ENCODE peak calls at places on chromosomes 6 and 20, in four cellular contexts. R, V, M and C are unnamed samples.

GRCh38 chr20:32763202-32763999 is 1.2 kb downstream of the DNMT3B start:
- DNase-seq in M (no peak), R (no peak), V (no peak), C (no peak)

GRCh38 chr20:18811186-18811585 is 2.4 kb upstream of the SCP2D1 start:
- DNase-seq in M (no peak), V (no peak), R (no peak), C (no peak)

GRCh38 chr20:32560989-32561830 is 23.9 kb downstream of the NOL4L start:
- DNase-seq in M (peak), R (no peak), V (no peak), C (no peak)

GRCh38 chr6:29995346-29995777 is 53.0 kb downstream of the HLA-A start:
- DNase-seq in R (no peak), V (peak), M (no peak), C (no peak)

GRCh38 chr20:9409981-9410380 is 104.4 kb upstream of the LAMP5 start:
- DNase-seq in M (peak), V (peak), R (no peak), C (no peak)

GRCh38 chr6:17385660-17386059 is 7.7 kb upstream of the CAP2 start:
- DNase-seq in R (no peak), M (peak), V (peak), C (no peak)

GRCh38 chr20:61929971-61930666 is 135.6 kb downstream of the TAF4 start:
- DNase-seq in R (no peak), M (no peak), V (no peak), C (no peak)

GRCh38 chr20:38870733-38871559 is 55.3 kb upstream of the FAM83D start:
- DNase-seq in V (peak), M (no peak), R (no peak), C (no peak)

GRCh38 chr20:23199356-23199755 is 113.2 kb upstream of the CD93 start:
- DNase-seq in V (no peak), M (no peak), R (no peak), C (no peak)

GRCh38 chr6:129923520-129923919 is 62.4 kb upstream of the TMEM244 start:
- DNase-seq in V (peak), M (peak), R (no peak), C (no peak)

GRCh38 chr6:98871057-98871456 is 36.7 kb downstream of the POU3F2 start:
- DNase-seq in M (peak), V (no peak), R (no peak), C (no peak)

GRCh38 chr6:55776131-55776530 is 99.3 kb downstream of the BMP5 start:
- DNase-seq in R (no peak), V (no peak), M (no peak), C (no peak)

GRCh38 chr6:132961122-132961521 is 146.8 kb downstream of the RPS12 start:
- DNase-seq in M (peak), V (peak), R (no peak), C (no peak)

GRCh38 chr6:165800337-165800736 is 137.3 kb upstream of the PDE10A start:
- DNase-seq in V (no peak), M (no peak), R (no peak), C (no peak)

GRCh38 chr6:70241991-70242420 is 60.9 kb downstream of the COL9A1 start:
- DNase-seq in R (no peak), V (no peak), M (peak), C (no peak)

GRCh38 chr20:50558483-50558925 is 48.3 kb downstream of the PTPN1 start:
- DNase-seq in M (peak), R (no peak), V (peak), C (no peak)

GRCh38 chr6:70277480-70277879 is 25.4 kb downstream of the COL9A1 start:
- DNase-seq in R (no peak), V (peak), M (peak), C (no peak)

GRCh38 chr6:127118505-127119360 is at the start of gene RSPO3:
- DNase-seq in R (peak), V (peak), M (peak), C (peak)

GRCh38 chr6:136334853-136335252 is 45.2 kb upstream of the BCLAF1 start:
- DNase-seq in V (no peak), R (no peak), M (no peak), C (peak)

GRCh38 chr6:152771061-152771687 is 20.6 kb downstream of the VIP start:
- DNase-seq in V (no peak), R (no peak), M (no peak), C (no peak)

GRCh38 chr6:65943548-65943947 is 236.5 kb upstream of the EYS start:
- DNase-seq in V (no peak), R (no peak), M (no peak), C (no peak)

GRCh38 chr6:10733863-10734262 is 11.0 kb downstream of the TMEM14C start:
- DNase-seq in M (no peak), R (no peak), V (no peak), C (no peak)

GRCh38 chr20:59580208-59580980 is 23.9 kb upstream of the PHACTR3 start:
- DNase-seq in R (no peak), V (no peak), M (no peak), C (no peak)

GRCh38 chr6:135535989-135536414 is 38.5 kb upstream of the AHI1 start:
- DNase-seq in V (peak), M (peak), R (peak), C (no peak)

GRCh38 chr20:17803765-17804164 is 104.0 kb downstream of the BANF2 start:
- DNase-seq in R (no peak), V (no peak), M (no peak), C (no peak)

GRCh38 chr6:131773284-131773950 is 34.4 kb upstream of the ENPP1 start:
- DNase-seq in R (no peak), V (no peak), M (no peak), C (no peak)

GRCh38 chr20:43442310-43442880 is 15.3 kb upstream of the SRSF6 start:
- DNase-seq in R (no peak), M (no peak), V (peak), C (peak)

GRCh38 chr6:128070406-128070805 is 169.5 kb upstream of the THEMIS start:
- DNase-seq in M (no peak), V (peak), R (no peak), C (no peak)

GRCh38 chr6:147287869-147288271 is 83.7 kb downstream of the STXBP5 start:
- DNase-seq in V (peak), M (peak), R (no peak), C (no peak)

GRCh38 chr20:56454754-56455153 is 13.7 kb upstream of the RTF2 start:
- DNase-seq in R (no peak), M (no peak), V (no peak), C (no peak)

GRCh38 chr6:43630980-43631619 is 2.0 kb upstream of the GTPBP2 start:
- DNase-seq in R (no peak), V (no peak), M (no peak), C (no peak)

GRCh38 chr20:52785678-52786077 is 186.5 kb upstream of the TSHZ2 start:
- DNase-seq in V (no peak), M (peak), R (no peak), C (no peak)

GRCh38 chr6:22681761-22682160 is 112.4 kb downstream of the HDGFL1 start:
- DNase-seq in V (no peak), R (no peak), M (no peak), C (no peak)

GRCh38 chr6:168956884-168957730 is 296.5 kb downstream of the THBS2 start:
- DNase-seq in M (peak), R (peak), V (peak), C (peak)

GRCh38 chr6:158861686-158862381 is 42.7 kb upstream of the EZR start:
- DNase-seq in V (peak), M (no peak), R (no peak), C (no peak)

GRCh38 chr6:18101271-18101670 is 21.2 kb downstream of the NHLRC1 start:
- DNase-seq in V (peak), R (no peak), M (peak), C (no peak)

GRCh38 chr6:47455533-47456209 is 21.9 kb upstream of the CD2AP start:
- DNase-seq in M (no peak), V (no peak), R (no peak), C (no peak)
- H2AK5ac ChIP-seq in M (no peak), V (no peak), R (no peak), C (no peak)

GRCh38 chr6:14729186-14729871 is 516.5 kb upstream of the JARID2 start:
- DNase-seq in M (no peak), V (no peak), R (peak), C (no peak)

GRCh38 chr6:14728396-14729024 is 517.4 kb upstream of the JARID2 start:
- DNase-seq in M (peak), V (peak), R (no peak), C (no peak)

GRCh38 chr6:14726816-14727493 is 518.9 kb upstream of the JARID2 start:
- DNase-seq in V (peak), R (no peak), M (no peak), C (no peak)

GRCh38 chr6:14730654-14731053 is 515.2 kb upstream of the JARID2 start:
- DNase-seq in V (no peak), M (no peak), R (no peak), C (no peak)

GRCh38 chr6:14727494-14728395 is 518.1 kb upstream of the JARID2 start:
- DNase-seq in M (peak), V (no peak), R (no peak), C (no peak)
- H2AFZ ChIP-seq in M (no peak), V (peak), R (no peak), C (no peak)

GRCh38 chr20:25207960-25208534 is 12.5 kb downstream of the ENTPD6 start:
- DNase-seq in M (no peak), R (no peak), V (no peak), C (no peak)

GRCh38 chr20:25209400-25209799 is 13.9 kb downstream of the ENTPD6 start:
- DNase-seq in M (no peak), V (no peak), R (no peak), C (no peak)

GRCh38 chr20:25211273-25211672 is 15.8 kb downstream of the ENTPD6 start:
- DNase-seq in V (no peak), R (no peak), M (no peak), C (no peak)

GRCh38 chr20:25212242-25212641 is 16.7 kb downstream of the ENTPD6 start:
- DNase-seq in M (no peak), V (no peak), R (no peak), C (no peak)

DNA sequence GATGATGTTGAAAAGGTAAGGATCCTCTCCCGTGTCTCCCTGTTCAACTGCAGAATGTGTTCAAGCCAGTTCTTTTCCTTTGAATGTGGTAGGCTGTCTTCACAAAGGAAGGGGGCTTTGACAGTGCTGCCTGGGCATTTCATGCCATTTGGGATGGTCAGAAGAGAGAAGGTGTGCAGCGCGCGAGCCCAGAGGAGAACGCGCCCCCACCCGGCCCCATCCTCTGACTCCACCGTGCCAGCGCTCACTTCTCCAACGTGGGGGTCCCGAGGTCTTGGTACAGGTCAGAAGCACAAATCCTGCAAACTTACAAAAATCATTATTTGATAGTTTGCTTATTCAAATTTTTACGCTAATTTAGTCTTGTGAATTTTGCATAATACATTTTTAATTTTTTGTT is 14.4 kb downstream of the ENTPD6 start:
- DNase-seq in V (no peak), R (no peak), M (no peak), C (no peak)
- H2AK5ac ChIP-seq in V (no peak), R (no peak), M (no peak), C (no peak)

DNA sequence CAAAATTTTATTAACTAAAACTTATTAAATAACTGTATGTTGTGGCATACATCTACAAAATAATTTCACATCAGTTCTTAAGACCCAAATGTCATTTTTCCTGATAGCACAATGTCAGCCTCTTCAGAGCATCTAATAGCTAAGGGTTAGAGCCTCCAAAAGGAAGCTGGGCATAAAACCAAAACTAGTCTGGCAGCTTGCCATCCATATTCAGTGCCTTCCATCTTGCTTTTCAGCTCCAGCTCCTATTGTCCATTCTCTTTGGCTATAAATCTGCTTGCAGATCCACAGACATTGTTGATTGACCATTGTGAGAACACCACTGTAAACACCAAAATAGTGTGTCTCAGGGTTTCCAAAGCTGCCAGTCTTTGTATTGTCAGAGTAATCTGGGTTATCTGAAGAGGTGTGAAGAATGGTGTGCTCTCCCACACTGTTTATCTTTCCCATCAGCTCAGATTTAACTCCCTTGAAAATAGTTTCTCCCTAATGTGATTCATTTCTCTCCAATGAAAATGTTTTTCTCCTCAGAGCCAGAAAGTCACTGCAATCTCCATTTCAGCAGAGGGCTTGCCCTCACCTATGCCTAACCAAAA is 154.8 kb upstream of the KCNQ5 start:
- DNase-seq in M (no peak), R (no peak), V (no peak), C (no peak)
- H2AFZ ChIP-seq in M (no peak), R (no peak), V (no peak), C (no peak)

GRCh38 chr6:119871520-119871919 is 522.0 kb upstream of the MAN1A1 start:
- DNase-seq in R (no peak), M (no peak), V (no peak), C (no peak)
- H2AK5ac ChIP-seq in R (no peak), M (no peak), V (no peak), C (no peak)

GRCh38 chr6:75445738-75446137 is 47.9 kb downstream of the FILIP1 start:
- DNase-seq in M (no peak), V (no peak), R (no peak), C (no peak)

GRCh38 chr6:75449625-75450206 is 43.9 kb downstream of the FILIP1 start:
- DNase-seq in R (no peak), M (peak), V (peak), C (no peak)

GRCh38 chr6:75450903-75451302 is 42.7 kb downstream of the FILIP1 start:
- DNase-seq in R (no peak), V (no peak), M (no peak), C (no peak)

GRCh38 chr6:75444899-75445298 is 48.7 kb downstream of the FILIP1 start:
- DNase-seq in V (no peak), M (no peak), R (no peak), C (no peak)

DNA sequence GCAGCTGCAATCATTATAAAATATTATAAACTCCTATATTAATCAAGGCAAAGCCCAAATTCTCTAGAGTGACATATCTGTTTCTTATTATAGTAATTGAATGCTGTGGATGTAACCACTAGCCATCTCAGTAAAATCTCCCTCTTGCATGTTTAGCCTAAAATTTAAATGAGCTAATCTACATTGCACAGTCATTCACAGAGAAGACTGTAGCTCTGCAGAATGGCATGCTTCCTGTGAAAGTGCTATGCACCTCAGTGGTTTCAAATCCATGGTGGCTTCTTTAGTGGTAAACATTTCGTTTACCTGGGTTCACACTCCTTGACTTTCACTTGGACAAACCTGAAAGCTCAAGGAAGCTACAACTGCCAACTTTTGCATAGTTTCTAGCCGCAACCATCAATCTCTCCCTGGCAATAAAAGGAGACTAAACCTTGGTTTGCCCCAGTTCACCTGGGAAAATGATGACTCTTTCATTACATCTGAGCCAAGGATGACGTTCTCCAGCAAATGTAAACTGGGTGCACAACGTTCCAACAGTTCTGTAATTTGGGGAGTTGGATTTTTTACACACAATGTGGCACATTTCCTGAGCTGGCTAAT is 47.2 kb downstream of the FILIP1 start:
- DNase-seq in R (no peak), M (no peak), V (no peak), C (no peak)
- H2AFZ ChIP-seq in R (no peak), M (no peak), V (no peak), C (no peak)

GRCh38 chr6:27883136-27883535 is 29.1 kb downstream of the OR2B2 start:
- DNase-seq in V (no peak), M (no peak), R (no peak), C (no peak)

GRCh38 chr6:27888576-27888975 is 23.6 kb downstream of the OR2B2 start:
- DNase-seq in V (no peak), R (no peak), M (no peak), C (peak)

GRCh38 chr6:27879795-27880194 is 32.4 kb downstream of the OR2B2 start:
- DNase-seq in R (no peak), V (no peak), M (no peak), C (no peak)

DNA sequence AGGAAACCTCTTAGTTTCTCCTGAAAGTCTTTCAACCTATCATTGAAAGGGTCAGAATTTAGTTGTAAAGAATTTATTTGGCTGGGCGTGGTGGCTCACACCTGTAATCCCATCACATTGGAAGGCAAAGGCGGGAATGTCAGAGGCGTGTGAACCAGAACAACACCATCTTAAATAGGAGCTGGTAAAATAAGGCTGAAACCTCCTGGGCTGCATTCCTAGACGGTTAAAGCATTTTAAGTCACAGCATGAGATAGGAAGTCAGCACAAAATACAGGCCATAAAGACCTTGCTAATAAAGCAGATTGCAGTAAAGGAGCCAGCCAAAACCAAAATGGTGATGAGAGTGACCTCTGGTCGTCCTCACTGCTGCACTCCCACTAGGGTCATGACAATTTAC is 29.6 kb downstream of the OR2B2 start:
- DNase-seq in M (no peak), R (no peak), V (no peak), C (no peak)
- H2AK5ac ChIP-seq in M (no peak), R (no peak), V (no peak), C (no peak)

GRCh38 chr6:134217516-134218140 is 100.3 kb downstream of the SGK1 start:
- DNase-seq in M (peak), V (no peak), R (no peak), C (no peak)

GRCh38 chr6:134221250-134221649 is 96.7 kb downstream of the SGK1 start:
- DNase-seq in M (no peak), R (no peak), V (no peak), C (no peak)

GRCh38 chr6:134217110-134217509 is 100.8 kb downstream of the SGK1 start:
- DNase-seq in R (no peak), M (peak), V (peak), C (no peak)

GRCh38 chr6:134211297-134211696 is 106.6 kb downstream of the SGK1 start:
- DNase-seq in V (no peak), R (no peak), M (no peak), C (no peak)

DNA sequence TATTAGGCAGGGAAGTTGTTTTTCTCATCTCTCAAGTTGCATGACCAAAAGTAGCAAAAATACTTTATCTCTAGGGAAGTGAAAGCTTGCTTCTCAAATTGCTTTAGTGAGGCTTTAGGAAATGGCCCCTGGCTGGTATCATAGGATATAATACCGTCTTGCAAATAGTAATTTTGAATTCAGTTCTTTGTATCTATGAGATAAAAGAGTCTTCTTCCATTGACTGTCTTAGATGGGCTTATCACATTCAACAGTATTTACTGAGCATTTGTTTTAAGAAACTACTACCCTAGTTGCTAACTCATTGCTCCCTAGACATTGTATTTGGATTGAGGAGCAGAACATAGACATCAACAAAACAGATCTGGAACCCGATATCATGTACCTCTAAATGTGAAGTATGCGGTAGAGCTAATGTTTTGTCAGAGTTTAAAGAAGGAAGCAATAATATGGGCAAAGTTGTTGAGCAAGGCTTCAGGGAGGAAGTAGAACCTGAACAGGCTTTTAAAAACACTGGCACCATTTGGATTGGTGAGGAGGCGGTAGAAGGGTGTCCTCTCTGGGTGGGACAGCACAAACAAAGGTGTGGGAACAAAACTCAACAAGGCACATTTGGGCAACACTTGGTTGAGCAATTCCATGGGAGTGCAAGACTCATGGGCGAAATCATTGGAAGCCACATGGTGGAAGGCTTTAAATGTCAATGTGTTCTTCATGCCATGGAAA is 101.4 kb downstream of the SGK1 start:
- DNase-seq in V (no peak), M (no peak), R (no peak), C (no peak)
- H2AFZ ChIP-seq in V (peak), M (no peak), R (no peak), C (no peak)